ENCODE peak calls at places on chromosome X, in five cellular contexts. D is foreskin fibroblast; J is heart left ventricle; C is effector memory CD8-positive, alpha-beta T cell; P is midbrain. O is an unnamed sample.

GRCh38 chrX:29044802-29045201 is 457.6 kb downstream of the IL1RAPL1 start:
- DNase-seq in D (no peak), J (no peak), C (no peak), P (no peak), O (no peak)

GRCh38 chrX:153469811-153470410 is 465 bp downstream of the HAUS7 start:
- DNase-seq in D (no peak), J (no peak), C (peak; percentile 5), P (no peak), O (no peak)

GRCh38 chrX:12307961-12308360 is 169.7 kb downstream of the FRMPD4 start:
- DNase-seq in D (no peak), J (no peak), C (no peak), P (no peak), O (no peak)

GRCh38 chrX:54754854-54755253 is 43.2 kb downstream of the ITIH6 start:
- DNase-seq in D (no peak), J (no peak), C (no peak), P (no peak), O (no peak)

GRCh38 chrX:101958139-101958538 is 26.3 kb upstream of the ZMAT1 start:
- DNase-seq in D (peak; percentile 15), J (no peak), C (no peak), P (no peak), O (peak; percentile 47)

GRCh38 chrX:38052096-38052495 is 45.7 kb downstream of the SYTL5 start:
- DNase-seq in D (peak; percentile 88), J (no peak), C (no peak), P (no peak), O (peak; percentile 86)

GRCh38 chrX:38375888-38376287 is 23.5 kb downstream of the OTC start:
- DNase-seq in D (no peak), J (no peak), C (no peak), P (no peak), O (no peak)

GRCh38 chrX:104742345-104742744 is 176.3 kb downstream of the IL1RAPL2 start:
- DNase-seq in D (no peak), J (no peak), C (no peak), P (no peak), O (no peak)

GRCh38 chrX:119982145-119982544 is 38.6 kb upstream of the NKAP start:
- DNase-seq in D (no peak), J (no peak), C (no peak), P (no peak), O (no peak)

GRCh38 chrX:148691456-148691855 is 191.0 kb downstream of the AFF2 start:
- DNase-seq in D (no peak), J (no peak), C (no peak), P (no peak), O (peak; percentile 0)

GRCh38 chrX:15233416-15234015 is 36.4 kb downstream of the ASB9 start:
- DNase-seq in D (no peak), J (no peak), C (no peak), P (no peak), O (no peak)

GRCh38 chrX:22165732-22166457 is 106.8 kb upstream of the CBLL2 start:
- DNase-seq in D (peak; percentile 14), J (no peak), C (no peak), P (no peak), O (peak; percentile 17)

GRCh38 chrX:31547416-31547815 is 475.6 kb upstream of the FTHL17 start:
- DNase-seq in D (no peak), J (no peak), C (no peak), P (no peak), O (no peak)

GRCh38 chrX:38233891-38234807 is 13.5 kb upstream of the SRPX start:
- DNase-seq in D (peak; percentile 76), J (peak; percentile 16), C (no peak), P (no peak), O (peak; percentile 91)

GRCh38 chrX:68139791-68140190 is 293.5 kb downstream of the OPHN1 start:
- DNase-seq in D (no peak), J (no peak), C (no peak), P (no peak), O (no peak)

GRCh38 chrX:115906881-115907280 is 263.7 kb upstream of the AGTR2 start:
- DNase-seq in D (no peak), J (no peak), C (no peak), P (no peak), O (no peak)

O was measured in skeletal muscle cell.